ENCODE peak calls at places on chromosomes 3 and 15, in seven cellular contexts. B is IMR-90, P is mesendoderm, T is H1, N is trophoblast cell, C is H9, E is mesenchymal stem cell. W is an unnamed sample.

GRCh38 chr15:62647195-62647865 is 395.2 kb upstream of the TPM1 start:
- DNase-seq in B (peak), C (no peak), T (no peak), N (no peak), E (peak), P (peak), W (no peak)

GRCh38 chr3:52777127-52777958 is at the start of gene ITIH1:
- DNase-seq in T (no peak), E (no peak), N (no peak), P (no peak), B (no peak), C (no peak), W (no peak)

GRCh38 chr3:115165701-115166100 is 18.6 kb upstream of the ZBTB20 start:
- DNase-seq in P (no peak), C (no peak), E (no peak), B (peak), T (no peak), N (no peak), W (no peak)

GRCh38 chr15:65095011-65095746 is 18.6 kb downstream of the KBTBD13 start:
- DNase-seq in T (no peak), B (no peak), N (no peak), C (no peak), E (no peak), P (no peak), W (no peak)

GRCh38 chr3:144363856-144364255 is 392.2 kb downstream of the DIPK2A start:
- DNase-seq in E (no peak), B (no peak), T (no peak), N (peak), C (no peak), P (no peak), W (no peak)

GRCh38 chr15:60212536-60212935 is 185.2 kb downstream of the ANXA2 start:
- DNase-seq in B (no peak), N (peak), C (peak), P (peak), T (no peak), E (no peak), W (no peak)

GRCh38 chr15:41233367-41233771 is 2.3 kb downstream of the CHP1 start:
- DNase-seq in P (no peak), C (no peak), N (peak), B (peak), T (no peak), E (peak), W (no peak)

GRCh38 chr15:90348456-90348855 is 3.6 kb upstream of the ZNF774 start:
- DNase-seq in T (no peak), P (no peak), N (no peak), B (no peak), C (no peak), E (no peak), W (no peak)

GRCh38 chr3:102514241-102514640 is 79.4 kb downstream of the ZPLD1 start:
- DNase-seq in C (no peak), N (no peak), P (peak), B (no peak), T (no peak), E (no peak), W (no peak)

GRCh38 chr3:117105650-117106049 is 396.1 kb downstream of the TUSC7 start:
- DNase-seq in P (no peak), C (no peak), N (no peak), E (no peak), B (peak), T (no peak), W (no peak)

GRCh38 chr3:169041677-169042171 is 621.8 kb downstream of the MECOM start:
- DNase-seq in B (peak), E (peak), N (no peak), P (peak), T (no peak), C (no peak), W (no peak)

GRCh38 chr3:142888484-142889262 is at the start of gene PCOLCE2:
- DNase-seq in N (peak), P (peak), T (peak), E (peak), C (peak), B (no peak), W (peak)

GRCh38 chr15:71532994-71533393 is 277.4 kb upstream of the NR2E3 start:
- DNase-seq in C (peak), P (peak), E (no peak), B (no peak), N (peak), T (no peak), W (no peak)

GRCh38 chr15:98787936-98788757 is 139.8 kb downstream of the IGF1R start:
- DNase-seq in T (no peak), E (peak), C (no peak), B (peak), N (no peak), P (peak), W (no peak)

GRCh38 chr15:69556344-69556743 is 103.7 kb downstream of the RPLP1 start:
- DNase-seq in E (no peak), P (no peak), T (no peak), N (no peak), C (no peak), B (no peak), W (no peak)

GRCh38 chr3:98329392-98330124 is 24.1 kb upstream of the OR5K4 start:
- DNase-seq in T (peak), B (peak), P (peak), N (peak), E (peak), C (peak), W (peak)

GRCh38 chr15:38589502-38589901 is 24.9 kb upstream of the RASGRP1 start:
- DNase-seq in N (peak), B (peak), T (no peak), E (peak), P (peak), C (no peak), W (no peak)

GRCh38 chr15:77527164-77527778 is 105.4 kb downstream of the LINGO1 start:
- DNase-seq in E (peak), C (peak), N (peak), B (peak), P (peak), T (no peak), W (no peak)

GRCh38 chr3:56467801-56468183 is 475 bp downstream of the ERC2 start:
- DNase-seq in P (peak), B (no peak), N (no peak), T (peak), E (no peak), C (no peak), W (peak)

GRCh38 chr3:59816312-59816711 is 766.5 kb upstream of the CFAP20DC start:
- DNase-seq in B (no peak), E (no peak), N (no peak), T (no peak), P (peak), C (no peak), W (no peak)

GRCh38 chr15:38709196-38709595 is 144.6 kb upstream of the RASGRP1 start:
- DNase-seq in B (no peak), E (peak), C (no peak), N (no peak), T (no peak), P (no peak), W (no peak)

GRCh38 chr15:68819451-68820204 is 1.1 kb downstream of the ANP32A start:
- DNase-seq in N (peak), T (no peak), C (peak), P (peak), B (peak), E (peak), W (peak)

GRCh38 chr3:128844502-128844901 is 34.9 kb upstream of the ACAD9 start:
- DNase-seq in C (no peak), E (no peak), N (no peak), T (no peak), B (no peak), P (no peak), W (no peak)

GRCh38 chr15:43526261-43526930 is 9.0 kb downstream of the MAP1A start:
- DNase-seq in C (no peak), P (no peak), B (no peak), T (no peak), N (no peak), E (no peak), W (no peak)
- H4K8ac ChIP-seq in C (no peak), P (no peak), B (no peak), T (no peak), N (no peak), E (no peak), W (no peak)

GRCh38 chr15:58585668-58586461 is 154.1 kb downstream of the LIPC start:
- DNase-seq in E (no peak), P (no peak), N (no peak), C (no peak), T (no peak), B (no peak), W (no peak)
- H3K9ac ChIP-seq in E (no peak), P (no peak), N (peak), C (no peak), T (no peak), B (no peak), W (no peak)

GRCh38 chr3:170480111-170480510 is 61.4 kb downstream of the CLDN11 start:
- DNase-seq in P (no peak), N (no peak), C (no peak), B (no peak), T (no peak), E (no peak), W (no peak)
- H4K8ac ChIP-seq in P (no peak), N (no peak), C (no peak), B (no peak), T (no peak), E (no peak), W (no peak)

GRCh38 chr3:11128682-11129632 is 25.3 kb upstream of the HRH1 start:
- DNase-seq in N (no peak), P (no peak), T (no peak), B (no peak), E (no peak), C (no peak), W (no peak)
- H3K9ac ChIP-seq in N (no peak), P (no peak), T (no peak), B (no peak), E (no peak), C (no peak), W (no peak)

GRCh38 chr3:152448091-152448490 is 179.4 kb downstream of the MBNL1 start:
- DNase-seq in B (no peak), C (no peak), N (no peak), P (no peak), T (no peak), E (no peak), W (no peak)

GRCh38 chr3:152444029-152444641 is 175.4 kb downstream of the MBNL1 start:
- DNase-seq in E (peak), T (no peak), B (peak), N (no peak), C (no peak), P (peak), W (no peak)

GRCh38 chr3:152445227-152445626 is 176.5 kb downstream of the MBNL1 start:
- DNase-seq in T (no peak), E (no peak), C (no peak), P (no peak), B (no peak), N (peak), W (no peak)

GRCh38 chr3:152446495-152446894 is 177.8 kb downstream of the MBNL1 start:
- DNase-seq in P (no peak), C (no peak), T (no peak), N (no peak), E (no peak), B (no peak), W (no peak)

DNA sequence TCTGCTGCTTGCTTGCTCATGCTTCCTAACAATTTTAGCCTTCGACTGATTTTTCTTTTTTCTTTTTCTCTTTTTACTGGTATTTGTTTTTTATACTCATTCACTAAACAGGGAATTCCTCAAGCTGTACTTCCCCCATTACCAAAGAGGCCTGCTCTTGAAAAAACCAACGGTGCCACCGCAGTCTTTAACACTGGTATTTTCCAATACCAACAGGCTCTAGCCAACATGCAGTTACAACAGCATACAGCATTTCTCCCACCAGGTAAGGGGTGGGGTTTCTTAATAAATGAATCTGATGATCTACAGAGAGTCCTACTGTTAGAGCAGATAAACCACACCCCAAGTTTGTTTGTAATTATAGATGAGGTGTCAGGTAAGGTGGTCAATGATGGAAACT is 178.8 kb downstream of the MBNL1 start:
- DNase-seq in C (no peak), B (no peak), N (no peak), T (no peak), P (no peak), E (no peak), W (no peak)
- H4K8ac ChIP-seq in C (no peak), B (no peak), N (no peak), T (no peak), P (no peak), E (no peak), W (no peak)

DNA sequence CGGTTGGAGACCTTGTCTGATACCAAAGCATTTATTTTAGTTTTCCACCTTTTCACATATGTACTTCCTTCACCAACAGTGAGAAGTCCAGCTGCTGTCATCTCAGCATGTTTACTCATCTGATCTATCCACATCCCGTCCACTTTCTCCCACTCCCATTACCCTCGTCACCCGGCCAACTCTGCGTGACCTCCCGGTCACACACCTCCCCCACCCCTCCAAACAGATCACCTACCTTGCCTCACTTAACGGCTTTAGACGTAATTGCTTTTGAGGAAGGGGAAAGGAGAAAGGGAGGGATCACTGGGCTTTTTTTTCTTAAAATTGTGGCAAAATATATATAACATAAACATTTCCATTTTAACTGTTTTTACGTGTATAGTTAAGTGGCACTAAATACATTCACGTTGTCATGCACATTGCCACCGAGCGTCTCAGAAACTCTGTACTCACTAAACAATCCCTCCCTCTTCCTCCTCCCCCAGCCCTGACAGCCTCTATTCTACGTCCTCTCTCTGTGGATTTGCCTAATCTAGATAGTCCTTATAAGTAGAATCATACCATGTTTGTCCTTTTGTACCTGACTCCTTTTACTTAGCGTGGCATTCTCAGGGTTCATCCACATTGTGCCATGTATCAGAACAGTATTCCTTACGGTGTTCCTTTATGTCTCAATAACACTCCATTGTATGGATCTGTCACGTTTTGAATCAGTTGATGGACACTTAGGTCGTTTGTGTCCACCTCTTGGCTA is 67.2 kb downstream of the LMLN start:
- DNase-seq in E (no peak), B (no peak), N (no peak), C (no peak), T (no peak), P (no peak), W (no peak)
- H3K9ac ChIP-seq in E (no peak), B (no peak), N (no peak), C (no peak), T (no peak), P (no peak), W (no peak)

GRCh38 chr3:107344722-107345121 is 32.5 kb upstream of the CCDC54 start:
- DNase-seq in E (no peak), B (no peak), T (no peak), N (no peak), C (no peak), P (no peak), W (no peak)
- H4K8ac ChIP-seq in E (no peak), B (no peak), T (no peak), N (no peak), C (no peak), P (no peak), W (no peak)

DNA sequence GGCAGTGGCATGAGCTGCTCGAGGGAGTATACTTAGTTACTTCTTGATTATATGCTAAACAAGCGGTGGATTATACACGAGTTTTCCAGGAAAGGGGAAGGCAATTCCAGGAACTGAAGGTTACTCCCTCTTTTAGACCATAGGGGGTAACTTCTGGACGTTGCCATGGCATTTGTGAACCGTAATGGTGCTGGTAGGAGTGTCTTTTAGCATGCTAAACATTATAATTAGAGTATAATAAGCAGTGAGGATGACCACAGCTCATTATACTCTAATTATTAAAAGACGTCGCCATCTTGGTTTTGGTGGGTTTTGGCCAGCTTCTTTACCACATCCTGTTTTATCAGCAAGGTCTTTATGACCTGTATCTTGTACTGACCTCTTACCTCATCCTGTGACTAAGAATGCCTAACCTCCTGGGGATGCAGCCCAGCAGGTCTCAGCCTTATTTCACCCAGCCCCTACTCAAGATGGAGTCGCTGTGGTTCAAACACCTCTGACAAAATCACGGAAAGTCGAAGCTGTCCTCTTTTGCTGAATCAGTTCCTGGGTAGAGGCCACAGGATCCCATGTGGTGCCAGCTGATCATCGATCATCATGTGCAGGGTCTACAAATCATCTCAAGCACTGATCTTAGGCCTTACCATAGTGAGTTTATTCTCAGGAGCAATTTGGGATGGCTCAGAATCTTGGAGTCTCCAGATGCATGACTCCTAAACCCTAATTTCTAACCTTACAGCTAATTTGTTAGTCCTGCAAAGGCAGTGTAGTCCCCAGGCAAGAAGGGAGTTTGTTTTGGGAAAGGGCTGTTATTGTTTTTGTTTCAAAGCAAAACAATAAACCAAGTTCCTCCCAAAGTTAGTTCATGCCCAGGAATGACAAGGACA is 149.1 kb downstream of the TJP1 start:
- DNase-seq in T (peak), N (no peak), P (no peak), C (no peak), B (no peak), E (no peak), W (no peak)
- H3K9ac ChIP-seq in T (no peak), N (no peak), P (no peak), C (no peak), B (no peak), E (no peak), W (no peak)

GRCh38 chr3:48738144-48738536 is 21.1 kb upstream of the IP6K2 start:
- DNase-seq in T (no peak), P (no peak), E (no peak), N (no peak), C (no peak), B (no peak), W (no peak)
- H4K8ac ChIP-seq in T (no peak), P (no peak), E (no peak), N (no peak), C (no peak), B (no peak), W (no peak)

GRCh38 chr3:37641556-37641955 is 220.1 kb upstream of the CTDSPL start:
- DNase-seq in B (no peak), N (no peak), P (no peak), E (no peak), C (no peak), T (no peak), W (no peak)
- H3K9ac ChIP-seq in B (no peak), N (no peak), P (no peak), E (no peak), C (no peak), T (no peak), W (no peak)